ENCODE peak calls at places on chromosomes 1 and 21, in nine cellular contexts. D is endothelial cell; J is uterus; M is GM12865; Z is colonic mucosa; A is fibroblast of the aortic adventitia; S is foreskin fibroblast; R is activated CD8-positive, alpha-beta T cell treated with anti-CD3 and anti-CD28 coated beads for 36 hours; P is progenitor cell of endocrine pancreas. B is an unnamed sample.

GRCh38 chr21:37338671-37339526 is 27.7 kb upstream of the DYRK1A start:
- DNase-seq in R (no peak), D (no peak), P (no peak), Z (peak; percentile 23), S (peak; percentile 95), A (peak; percentile 98), J (peak; percentile 63), M (no peak), B (no peak)

GRCh38 chr1:31401241-31401640 is 11.8 kb upstream of the SERINC2 start:
- DNase-seq in J (no peak), Z (no peak), R (no peak), S (peak; percentile 54), M (no peak), A (no peak), P (no peak), D (no peak), B (no peak)

GRCh38 chr1:31426249-31426922 is 13.4 kb downstream of the SERINC2 start:
- DNase-seq in Z (peak; percentile 40), A (no peak), R (no peak), M (peak; percentile 28), P (no peak), J (no peak), S (no peak), D (no peak), B (no peak)

GRCh38 chr1:26283871-26284596 is 4.1 kb downstream of the SH3BGRL3 start:
- DNase-seq in P (no peak), S (no peak), Z (no peak), A (no peak), D (no peak), J (no peak), M (no peak), R (peak; percentile 34), B (no peak)

GRCh38 chr1:17287377-17287776 is 20.6 kb upstream of the PADI4 start:
- DNase-seq in P (no peak), R (no peak), J (no peak), Z (no peak), A (peak; percentile 79), M (no peak), S (peak; percentile 80), D (no peak), B (no peak)

GRCh38 chr1:244730153-244730933 is 77.4 kb downstream of the DESI2 start:
- DNase-seq in S (peak; percentile 72), A (peak; percentile 46), Z (peak; percentile 40), P (peak; percentile 30), R (peak; percentile 45), D (peak; percentile 47), M (peak; percentile 45), J (peak; percentile 24), B (peak; percentile 56)

GRCh38 chr1:4380564-4381168 is 273.7 kb upstream of the AJAP1 start:
- DNase-seq in S (peak; percentile 1), P (no peak), M (no peak), D (no peak), A (no peak), Z (no peak), J (no peak), R (no peak), B (no peak)

GRCh38 chr1:108817811-108818210 is 39.1 kb downstream of the AKNAD1 start:
- DNase-seq in Z (no peak), R (no peak), S (no peak), J (no peak), D (no peak), P (no peak), M (no peak), A (no peak), B (no peak)

GRCh38 chr1:108080448-108080847 is 115.5 kb upstream of the VAV3 start:
- DNase-seq in Z (no peak), R (peak; percentile 87), P (no peak), J (no peak), D (no peak), A (no peak), M (no peak), S (no peak), B (no peak)

GRCh38 chr1:50697440-50698421 is 262.3 kb downstream of the FAF1 start:
- DNase-seq in S (no peak), P (no peak), J (no peak), M (no peak), Z (no peak), A (peak; percentile 37), R (no peak), D (no peak), B (no peak)

GRCh38 chr1:100528861-100529260 is 9.1 kb upstream of the GPR88 start:
- DNase-seq in S (no peak), A (peak; percentile 93), M (no peak), D (no peak), J (no peak), R (no peak), Z (no peak), P (no peak), B (no peak)

GRCh38 chr1:220368352-220369265 is 96.4 kb upstream of the RAB3GAP2 start:
- DNase-seq in M (peak; percentile 48), D (no peak), J (no peak), S (peak; percentile 47), P (no peak), Z (no peak), R (no peak), A (no peak), B (no peak)

GRCh38 chr1:202501281-202501680 is 152.8 kb downstream of the PPP1R12B start:
- DNase-seq in J (no peak), P (no peak), R (no peak), D (no peak), S (peak; percentile 67), M (peak; percentile 32), A (peak; percentile 69), Z (no peak), B (peak; percentile 7)

GRCh38 chr1:8815582-8816285 is 1.7 kb downstream of the RERE start:
- DNase-seq in A (peak; percentile 50), D (peak; percentile 17), J (no peak), Z (peak; percentile 40), P (no peak), R (no peak), S (peak; percentile 26), M (no peak), B (no peak)

GRCh38 chr1:178964469-178965330 is 61.0 kb upstream of the FAM20B start:
- DNase-seq in A (no peak), P (no peak), J (no peak), S (no peak), D (no peak), Z (no peak), R (no peak), M (no peak), B (no peak)

GRCh38 chr1:206709772-206710456 is 25.2 kb downstream of the MAPKAPK2 start:
- DNase-seq in M (no peak), D (no peak), P (no peak), R (no peak), A (peak; percentile 23), Z (no peak), S (no peak), J (no peak), B (no peak)

GRCh38 chr1:8025061-8025670 is 943 bp downstream of the ERRFI1 start:
- DNase-seq in S (no peak), A (peak; percentile 53), M (no peak), R (no peak), P (no peak), J (no peak), D (no peak), Z (no peak), B (no peak)

GRCh38 chr1:228434674-228435073 is 18.0 kb upstream of the TRIM17 start:
- DNase-seq in Z (no peak), A (peak; percentile 25), M (no peak), P (no peak), S (peak; percentile 26), D (no peak), J (no peak), R (no peak), B (no peak)

GRCh38 chr1:36653850-36654249 is 171.1 kb upstream of the CSF3R start:
- DNase-seq in D (no peak), A (peak; percentile 63), P (no peak), M (no peak), J (no peak), S (peak; percentile 67), R (no peak), Z (no peak), B (no peak)
- TF ChIP-seq CTCF in D (no peak), A (no peak), P (no peak), M (no peak), J (no peak), S (no peak), R (no peak), Z (no peak), B (no peak)

DNA sequence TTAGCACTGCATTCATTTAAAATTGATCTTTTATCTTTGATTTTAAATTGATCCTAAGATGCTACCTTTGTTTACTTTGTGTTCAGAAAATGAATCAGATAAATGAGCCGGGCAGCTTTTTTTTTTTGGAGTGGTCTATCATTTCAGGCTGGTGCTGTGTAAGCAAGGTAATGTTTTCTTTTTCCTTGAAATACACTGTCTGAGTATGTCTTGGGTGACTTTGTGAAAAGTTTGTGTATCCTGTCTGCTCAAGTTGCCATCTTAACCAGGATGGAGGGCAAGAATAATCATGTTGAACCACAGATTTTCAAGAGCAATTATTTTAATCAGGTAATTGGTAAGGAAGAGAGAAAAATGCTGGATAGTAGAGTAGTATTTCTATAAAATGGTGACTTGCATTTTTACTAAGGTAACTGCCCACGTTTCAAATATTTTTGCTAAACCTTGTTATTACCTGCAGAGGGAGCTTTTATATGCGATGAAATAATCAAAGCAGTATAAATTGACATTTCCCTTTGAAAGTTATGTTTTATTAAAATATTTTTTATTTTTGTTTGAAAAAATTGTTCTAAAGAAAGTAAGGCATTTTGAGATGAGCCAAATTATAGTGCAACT is 11.1 kb downstream of the ADGRL2 start:
- DNase-seq in A (peak; percentile 48), R (no peak), D (no peak), J (no peak), M (no peak), S (peak; percentile 20), P (no peak), Z (no peak), B (no peak)
- TF ChIP-seq CTCF in A (peak; percentile 47), R (no peak), D (peak; percentile 28), J (no peak), M (no peak), S (no peak), P (peak; percentile 28), Z (no peak), B (no peak)

GRCh38 chr1:45843474-45843905 is 40.1 kb downstream of the MAST2 start:
- DNase-seq in J (no peak), D (no peak), M (peak; percentile 31), R (no peak), P (no peak), A (peak; percentile 82), Z (no peak), S (peak; percentile 47), B (peak; percentile 16)
- TF ChIP-seq CTCF in J (no peak), D (no peak), M (peak; percentile 12), R (peak; percentile 44), P (no peak), A (peak; percentile 32), Z (no peak), S (peak; percentile 19), B (no peak)

DNA sequence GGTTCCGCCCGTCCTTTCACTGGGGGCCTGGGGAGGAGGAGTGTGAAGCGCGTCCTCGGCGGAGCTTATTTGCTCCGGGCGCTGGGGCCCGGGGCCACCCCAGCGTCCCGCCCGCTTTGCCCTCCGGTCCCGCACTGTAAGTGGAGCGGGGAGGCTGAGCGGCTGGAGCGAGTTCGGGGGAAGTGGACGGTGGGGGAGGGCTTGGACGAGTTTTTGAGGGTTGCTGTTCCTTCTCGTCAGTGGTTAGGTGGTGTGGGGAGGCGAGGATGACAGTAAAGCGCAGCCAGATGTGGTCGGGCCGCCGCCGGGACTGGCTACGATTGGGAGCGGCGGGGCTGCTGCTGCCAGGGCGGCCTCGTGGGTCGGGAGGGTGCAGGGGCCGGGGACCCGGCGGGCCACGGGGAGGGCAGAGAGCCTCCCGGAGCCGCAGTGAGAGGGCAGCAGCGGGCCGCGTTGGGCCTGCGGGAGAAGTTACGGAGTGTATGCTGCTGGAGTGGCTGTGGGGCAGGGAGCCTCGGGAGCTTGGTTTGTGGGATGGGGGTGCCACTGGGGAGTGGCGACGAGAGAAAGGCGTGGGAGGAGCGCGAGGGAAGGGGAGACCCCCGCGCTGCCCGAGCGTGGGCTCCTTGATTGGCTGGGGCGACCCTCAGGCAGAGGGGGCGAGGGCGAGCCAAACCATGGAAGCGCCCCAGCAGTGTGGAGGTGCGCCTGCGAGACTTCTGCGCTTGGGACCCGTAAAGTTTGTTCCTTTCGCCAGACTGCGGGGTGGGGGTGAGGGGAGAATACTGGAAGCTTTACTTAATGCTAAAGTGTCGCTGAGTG is 2.1 kb downstream of the ADGRL2 start:
- DNase-seq in D (peak; percentile 77), P (peak; percentile 61), R (no peak), A (peak; percentile 67), M (peak; percentile 8), Z (peak; percentile 61), J (peak; percentile 31), S (peak; percentile 89), B (peak; percentile 23)
- TF ChIP-seq CTCF in D (no peak), P (peak; percentile 66), R (no peak), A (peak; percentile 60), M (no peak), Z (peak; percentile 22), J (peak; percentile 31), S (peak; percentile 49), B (no peak)